ENCODE peak calls at places on chromosome 5, in seven cellular contexts. One of them, this sample, is unnamed.
A peak's percentile ranks its signal among the peaks of the same experiment; 100 is the strongest.

GRCh38 chr5:3352711-3353110 is 242.9 kb upstream of the IRX1 start:
- DNase-seq in AG04450: no peak
- DNase-seq in epithelial cell of esophagus: no peak
- DNase-seq in fibroblast of lung: no peak
- DNase-seq in body of pancreas: no peak
- DNase-seq in ovary: no peak
- DNase-seq in iPS DF 6.9: no peak
- DNase-seq in this sample: no peak

GRCh38 chr5:68041293-68041692 is 174.3 kb upstream of the PIK3R1 start:
- DNase-seq in AG04450: no peak
- DNase-seq in epithelial cell of esophagus: no peak
- DNase-seq in fibroblast of lung: no peak
- DNase-seq in body of pancreas: no peak
- DNase-seq in ovary: no peak
- DNase-seq in iPS DF 6.9: no peak
- DNase-seq in this sample: no peak

GRCh38 chr5:27308151-27308550 is 269.8 kb upstream of the CDH9 start:
- DNase-seq in AG04450: no peak
- DNase-seq in epithelial cell of esophagus: peak; percentile 72
- DNase-seq in fibroblast of lung: peak; percentile 86
- DNase-seq in body of pancreas: no peak
- DNase-seq in ovary: no peak
- DNase-seq in iPS DF 6.9: no peak
- DNase-seq in this sample: no peak

GRCh38 chr5:142357469-142358090 is 32.8 kb upstream of the SPRY4 start:
- DNase-seq in AG04450: no peak
- DNase-seq in epithelial cell of esophagus: no peak
- DNase-seq in fibroblast of lung: peak; percentile 22
- DNase-seq in body of pancreas: no peak
- DNase-seq in ovary: no peak
- DNase-seq in iPS DF 6.9: no peak
- DNase-seq in this sample: no peak

GRCh38 chr5:151742870-151743294 is 15.5 kb downstream of the ATOX1 start:
- DNase-seq in AG04450: peak; percentile 41
- DNase-seq in epithelial cell of esophagus: peak; percentile 65
- DNase-seq in fibroblast of lung: peak; percentile 66
- DNase-seq in body of pancreas: no peak
- DNase-seq in ovary: peak; percentile 66
- DNase-seq in iPS DF 6.9: no peak
- DNase-seq in this sample: peak; percentile 71

GRCh38 chr5:58544195-58544594 is 38.7 kb upstream of the RAB3C start:
- DNase-seq in AG04450: no peak
- DNase-seq in epithelial cell of esophagus: peak; percentile 4
- DNase-seq in fibroblast of lung: no peak
- DNase-seq in body of pancreas: no peak
- DNase-seq in ovary: no peak
- DNase-seq in iPS DF 6.9: no peak
- DNase-seq in this sample: no peak

GRCh38 chr5:131441184-131441583 is 177.3 kb downstream of the CDC42SE2 start:
- DNase-seq in AG04450: no peak
- DNase-seq in epithelial cell of esophagus: peak; percentile 17
- DNase-seq in fibroblast of lung: no peak
- DNase-seq in body of pancreas: no peak
- DNase-seq in ovary: no peak
- DNase-seq in iPS DF 6.9: no peak
- DNase-seq in this sample: no peak

GRCh38 chr5:175712681-175713085 is 54.8 kb downstream of the HRH2 start:
- DNase-seq in AG04450: no peak
- DNase-seq in epithelial cell of esophagus: no peak
- DNase-seq in fibroblast of lung: no peak
- DNase-seq in body of pancreas: no peak
- DNase-seq in ovary: no peak
- DNase-seq in iPS DF 6.9: no peak
- DNase-seq in this sample: no peak

GRCh38 chr5:40052812-40053211 is 626.9 kb upstream of the PTGER4 start:
- DNase-seq in AG04450: no peak
- DNase-seq in epithelial cell of esophagus: peak; percentile 76
- DNase-seq in fibroblast of lung: no peak
- DNase-seq in body of pancreas: no peak
- DNase-seq in ovary: no peak
- DNase-seq in iPS DF 6.9: no peak
- DNase-seq in this sample: peak; percentile 11

GRCh38 chr5:180315762-180316212 is 23.9 kb upstream of the MAPK9 start:
- DNase-seq in AG04450: no peak
- DNase-seq in epithelial cell of esophagus: no peak
- DNase-seq in fibroblast of lung: peak; percentile 25
- DNase-seq in body of pancreas: peak; percentile 78
- DNase-seq in ovary: peak; percentile 65
- DNase-seq in iPS DF 6.9: no peak
- DNase-seq in this sample: peak; percentile 64

GRCh38 chr5:175687231-175687701 is 29.4 kb downstream of the HRH2 start:
- DNase-seq in AG04450: no peak
- DNase-seq in epithelial cell of esophagus: no peak
- DNase-seq in fibroblast of lung: no peak
- DNase-seq in body of pancreas: peak; percentile 56
- DNase-seq in ovary: peak; percentile 19
- DNase-seq in iPS DF 6.9: no peak
- DNase-seq in this sample: peak; percentile 20

GRCh38 chr5:91182763-91183162 is 200.4 kb downstream of the ARRDC3 start:
- DNase-seq in AG04450: no peak
- DNase-seq in epithelial cell of esophagus: peak; percentile 52
- DNase-seq in fibroblast of lung: no peak
- DNase-seq in body of pancreas: no peak
- DNase-seq in ovary: no peak
- DNase-seq in iPS DF 6.9: no peak
- DNase-seq in this sample: peak; percentile 64

GRCh38 chr5:180670586-180671359 is 21.4 kb upstream of the FLT4 start:
- DNase-seq in AG04450: no peak
- DNase-seq in epithelial cell of esophagus: peak; percentile 70
- DNase-seq in fibroblast of lung: peak; percentile 40
- DNase-seq in body of pancreas: peak; percentile 59
- DNase-seq in ovary: no peak
- DNase-seq in iPS DF 6.9: no peak
- DNase-seq in this sample: peak; percentile 40

GRCh38 chr5:131928957-131929356 is 16.5 kb downstream of the MEIKIN start:
- DNase-seq in AG04450: no peak
- DNase-seq in epithelial cell of esophagus: no peak
- DNase-seq in fibroblast of lung: no peak
- DNase-seq in body of pancreas: no peak
- DNase-seq in ovary: no peak
- DNase-seq in iPS DF 6.9: no peak
- DNase-seq in this sample: no peak

GRCh38 chr5:137205237-137205636 is 293.9 kb downstream of the SPOCK1 start:
- DNase-seq in AG04450: no peak
- DNase-seq in epithelial cell of esophagus: peak; percentile 96
- DNase-seq in fibroblast of lung: peak; percentile 48
- DNase-seq in body of pancreas: no peak
- DNase-seq in ovary: no peak
- DNase-seq in iPS DF 6.9: no peak
- DNase-seq in this sample: peak; percentile 22

GRCh38 chr5:137212471-137212870 is 286.7 kb downstream of the SPOCK1 start:
- DNase-seq in AG04450: no peak
- DNase-seq in epithelial cell of esophagus: no peak
- DNase-seq in fibroblast of lung: no peak
- DNase-seq in body of pancreas: no peak
- DNase-seq in ovary: no peak
- DNase-seq in iPS DF 6.9: no peak
- DNase-seq in this sample: no peak

GRCh38 chr5:137206030-137206715 is 293.0 kb downstream of the SPOCK1 start:
- DNase-seq in AG04450: no peak
- DNase-seq in epithelial cell of esophagus: peak; percentile 80
- DNase-seq in fibroblast of lung: peak; percentile 88
- DNase-seq in body of pancreas: no peak
- DNase-seq in ovary: no peak
- DNase-seq in iPS DF 6.9: no peak
- DNase-seq in this sample: peak; percentile 30

GRCh38 chr5:137207023-137207760 is 291.9 kb downstream of the SPOCK1 start:
- DNase-seq in AG04450: no peak
- DNase-seq in epithelial cell of esophagus: no peak
- DNase-seq in fibroblast of lung: no peak
- DNase-seq in body of pancreas: peak; percentile 69
- DNase-seq in ovary: no peak
- DNase-seq in iPS DF 6.9: no peak
- DNase-seq in this sample: no peak

DNA sequence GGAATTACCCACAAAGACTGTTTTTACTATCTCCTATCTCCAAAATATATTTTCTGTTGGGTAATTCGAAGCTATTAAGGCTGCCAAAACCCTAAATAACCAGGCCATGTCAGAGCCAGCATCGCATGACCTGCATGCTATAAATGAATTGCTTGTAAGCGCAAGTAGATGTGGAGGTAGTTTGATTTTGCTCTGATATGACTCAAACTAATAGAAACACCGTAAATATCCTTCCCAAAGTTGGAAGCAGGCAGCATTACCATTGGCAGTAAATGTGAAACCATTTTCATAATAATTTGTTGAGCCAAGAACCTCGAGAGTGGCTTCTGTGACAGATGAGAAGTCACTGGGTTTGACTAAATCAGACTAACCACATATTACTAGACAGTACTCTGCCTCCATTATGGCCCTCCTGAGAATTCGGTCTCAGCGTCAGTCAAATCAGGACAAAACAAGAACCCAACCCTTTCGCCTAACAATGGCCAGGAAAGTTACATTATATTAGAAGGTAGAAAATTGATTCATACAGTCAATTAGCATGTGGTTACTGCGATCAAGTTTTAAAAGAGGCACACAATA is 289.8 kb downstream of the SPOCK1 start:
- DNase-seq in AG04450: no peak
- DNase-seq in epithelial cell of esophagus: no peak
- DNase-seq in fibroblast of lung: peak; percentile 22
- DNase-seq in body of pancreas: no peak
- DNase-seq in ovary: no peak
- DNase-seq in iPS DF 6.9: no peak
- DNase-seq in this sample: no peak
- H3K4me3 ChIP-seq in AG04450: no peak overlapping the region
- H3K4me3 ChIP-seq in epithelial cell of esophagus: no peak overlapping the region
- H3K4me3 ChIP-seq in fibroblast of lung: no peak overlapping the region
- H3K4me3 ChIP-seq in body of pancreas: no peak overlapping the region
- H3K4me3 ChIP-seq in ovary: no peak overlapping the region
- H3K4me3 ChIP-seq in iPS DF 6.9: no peak overlapping the region
- H3K4me3 ChIP-seq in this sample: no peak overlapping the region

GRCh38 chr5:106675674-106676073 is 995.1 kb downstream of the EFNA5 start:
- DNase-seq in AG04450: peak; percentile 4
- DNase-seq in epithelial cell of esophagus: no peak
- DNase-seq in fibroblast of lung: peak; percentile 5
- DNase-seq in body of pancreas: no peak
- DNase-seq in ovary: no peak
- DNase-seq in iPS DF 6.9: no peak
- DNase-seq in this sample: no peak

GRCh38 chr5:106677057-106677456 is 993.7 kb downstream of the EFNA5 start:
- DNase-seq in AG04450: no peak
- DNase-seq in epithelial cell of esophagus: no peak
- DNase-seq in fibroblast of lung: no peak
- DNase-seq in body of pancreas: no peak
- DNase-seq in ovary: no peak
- DNase-seq in iPS DF 6.9: no peak
- DNase-seq in this sample: no peak

DNA sequence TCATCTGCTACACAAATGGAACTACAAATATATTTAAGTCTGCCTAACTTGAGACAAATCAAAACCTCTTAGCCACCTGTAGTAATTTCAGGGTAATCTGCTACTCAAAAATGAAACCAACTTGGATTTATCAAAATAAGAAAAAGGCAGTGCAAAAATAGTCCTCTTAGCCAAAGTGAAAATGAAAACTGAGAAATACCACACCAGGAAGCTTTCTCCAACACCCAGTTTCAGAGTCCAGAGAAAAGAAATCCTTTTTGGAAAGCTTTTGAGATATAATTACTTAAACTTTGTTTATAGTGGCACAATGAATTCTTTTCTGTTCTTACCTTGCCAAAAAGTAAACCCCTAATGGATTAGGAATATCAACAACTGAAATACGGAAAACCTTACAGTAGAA is 990.4 kb downstream of the EFNA5 start:
- DNase-seq in AG04450: no peak
- DNase-seq in epithelial cell of esophagus: no peak
- DNase-seq in fibroblast of lung: no peak
- DNase-seq in body of pancreas: no peak
- DNase-seq in ovary: no peak
- DNase-seq in iPS DF 6.9: no peak
- DNase-seq in this sample: no peak
- H3K4me3 ChIP-seq in AG04450: peak overlapping the region; percentile 11
- H3K4me3 ChIP-seq in epithelial cell of esophagus: no peak overlapping the region
- H3K4me3 ChIP-seq in fibroblast of lung: no peak overlapping the region
- H3K4me3 ChIP-seq in body of pancreas: no peak overlapping the region
- H3K4me3 ChIP-seq in ovary: no peak overlapping the region
- H3K4me3 ChIP-seq in iPS DF 6.9: no peak overlapping the region
- H3K4me3 ChIP-seq in this sample: peak overlapping the region; percentile 23

DNA sequence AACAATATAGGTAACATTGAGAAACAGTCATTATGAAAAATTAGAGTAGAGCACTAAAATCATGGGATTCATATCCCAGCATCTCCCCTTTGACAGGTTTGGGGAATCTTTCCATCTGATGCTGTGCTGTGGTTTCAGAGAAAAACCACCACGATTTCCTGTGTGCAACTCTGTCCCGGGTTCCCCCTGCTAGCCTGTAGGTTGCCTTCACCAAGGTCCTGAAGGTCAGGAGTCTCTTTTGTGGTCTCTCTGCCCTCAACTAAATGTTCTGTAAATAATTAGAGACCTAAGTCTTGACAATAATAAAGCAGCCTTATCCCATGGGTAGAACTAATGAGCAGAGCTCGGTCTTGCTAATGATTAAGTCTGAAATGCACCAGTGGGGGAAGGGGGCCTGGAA is 371.1 kb downstream of the ICE1 start:
- DNase-seq in AG04450: no peak
- DNase-seq in epithelial cell of esophagus: no peak
- DNase-seq in fibroblast of lung: no peak
- DNase-seq in body of pancreas: no peak
- DNase-seq in ovary: no peak
- DNase-seq in iPS DF 6.9: no peak
- DNase-seq in this sample: no peak
- H3K4me3 ChIP-seq in AG04450: no peak overlapping the region
- H3K4me3 ChIP-seq in epithelial cell of esophagus: no peak overlapping the region
- H3K4me3 ChIP-seq in fibroblast of lung: no peak overlapping the region
- H3K4me3 ChIP-seq in body of pancreas: no peak overlapping the region
- H3K4me3 ChIP-seq in ovary: no peak overlapping the region
- H3K4me3 ChIP-seq in iPS DF 6.9: no peak overlapping the region
- H3K4me3 ChIP-seq in this sample: no peak overlapping the region

DNA sequence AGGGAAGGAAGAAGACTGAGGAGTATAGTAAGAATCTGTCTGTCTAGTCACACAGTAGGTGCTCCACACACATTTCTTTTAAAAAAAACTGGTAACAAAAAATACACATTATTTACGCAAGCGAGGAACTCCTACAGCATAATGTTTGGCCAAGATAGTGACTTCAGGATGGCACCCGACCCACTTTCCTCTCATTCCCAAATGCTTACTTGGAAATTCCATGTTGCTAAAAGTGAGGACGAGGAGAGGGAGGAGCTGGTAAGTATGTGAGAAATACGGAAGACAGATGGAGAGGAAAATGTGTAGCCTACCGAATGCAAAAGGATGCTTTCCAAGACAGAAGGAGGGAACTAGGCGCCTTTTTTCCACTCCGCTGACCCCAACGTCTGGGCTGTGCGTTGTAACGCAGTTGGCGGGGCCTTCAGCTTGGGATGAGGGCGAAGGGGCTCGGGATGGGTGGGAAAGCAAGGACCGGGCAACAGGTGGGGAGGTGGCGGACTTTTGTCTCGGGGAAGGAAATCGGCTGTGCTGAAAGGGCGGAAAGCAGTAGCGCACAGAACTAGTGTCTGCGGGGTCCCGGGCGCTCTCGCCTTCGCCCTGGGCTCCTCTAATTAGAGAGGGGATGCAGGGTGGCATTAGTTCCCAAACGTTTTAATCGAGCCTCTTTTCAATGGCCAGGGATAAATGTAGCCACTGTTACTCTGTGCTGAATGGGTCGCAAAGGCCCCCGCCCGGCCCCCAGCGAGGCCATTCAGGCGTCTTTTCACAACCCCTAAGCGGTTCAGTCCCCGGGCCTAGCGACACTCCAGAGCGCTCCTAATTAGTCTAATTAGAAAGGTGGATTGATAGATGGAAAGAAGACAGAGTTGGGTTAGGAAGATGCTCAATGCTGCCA is 12.7 kb downstream of the FOXD1 start:
- DNase-seq in AG04450: no peak
- DNase-seq in epithelial cell of esophagus: no peak
- DNase-seq in fibroblast of lung: no peak
- DNase-seq in body of pancreas: no peak
- DNase-seq in ovary: no peak
- DNase-seq in iPS DF 6.9: no peak
- DNase-seq in this sample: no peak
- H3K4me3 ChIP-seq in AG04450: peak overlapping the region; percentile 41
- H3K4me3 ChIP-seq in epithelial cell of esophagus: no peak overlapping the region
- H3K4me3 ChIP-seq in fibroblast of lung: no peak overlapping the region
- H3K4me3 ChIP-seq in body of pancreas: no peak overlapping the region
- H3K4me3 ChIP-seq in ovary: no peak overlapping the region
- H3K4me3 ChIP-seq in iPS DF 6.9: peak overlapping the region; percentile 10
- H3K4me3 ChIP-seq in this sample: no peak overlapping the region